ENCODE peak calls at places on chromosome 11, in seven cellular contexts. One of them, this sample, is unnamed.

GRCh38 chr11:2708151-2708581 is 8.4 kb upstream of the KCNQ1OT1 start:
- DNase-seq in neural crest cell: no peak
- DNase-seq in fibroblast of the aortic adventitia: peak
- DNase-seq in psoas muscle: peak
- DNase-seq in lower leg skin: no peak
- DNase-seq in upper lobe of right lung: no peak
- DNase-seq in MCF 10A: no peak
- DNase-seq in this sample: no peak

GRCh38 chr11:60924110-60924905 is at the start of gene TMEM132A:
- DNase-seq in psoas muscle: peak
- DNase-seq in fibroblast of the aortic adventitia: peak
- DNase-seq in MCF 10A: peak
- DNase-seq in neural crest cell: peak
- DNase-seq in upper lobe of right lung: peak
- DNase-seq in lower leg skin: peak
- DNase-seq in this sample: peak

GRCh38 chr11:45169310-45170072 is 23.1 kb downstream of the PRDM11 start:
- DNase-seq in MCF 10A: peak
- DNase-seq in neural crest cell: no peak
- DNase-seq in psoas muscle: no peak
- DNase-seq in fibroblast of the aortic adventitia: peak
- DNase-seq in lower leg skin: peak
- DNase-seq in upper lobe of right lung: no peak
- DNase-seq in this sample: no peak

GRCh38 chr11:2463766-2464277 is 19.0 kb downstream of the KCNQ1 start:
- DNase-seq in psoas muscle: no peak
- DNase-seq in lower leg skin: peak
- DNase-seq in neural crest cell: no peak
- DNase-seq in MCF 10A: no peak
- DNase-seq in upper lobe of right lung: peak
- DNase-seq in fibroblast of the aortic adventitia: no peak
- DNase-seq in this sample: peak

GRCh38 chr11:117833401-117833891 is 8.9 kb upstream of the FXYD2 start:
- DNase-seq in upper lobe of right lung: peak
- DNase-seq in fibroblast of the aortic adventitia: no peak
- DNase-seq in psoas muscle: peak
- DNase-seq in lower leg skin: peak
- DNase-seq in MCF 10A: peak
- DNase-seq in neural crest cell: no peak
- DNase-seq in this sample: peak

GRCh38 chr11:13927496-13927895 is 35.0 kb upstream of the SPON1 start:
- DNase-seq in fibroblast of the aortic adventitia: no peak
- DNase-seq in lower leg skin: no peak
- DNase-seq in MCF 10A: no peak
- DNase-seq in psoas muscle: no peak
- DNase-seq in upper lobe of right lung: no peak
- DNase-seq in neural crest cell: no peak
- DNase-seq in this sample: no peak

GRCh38 chr11:103091024-103091423 is 936 bp downstream of the DCUN1D5 start:
- DNase-seq in fibroblast of the aortic adventitia: peak
- DNase-seq in psoas muscle: no peak
- DNase-seq in upper lobe of right lung: no peak
- DNase-seq in MCF 10A: peak
- DNase-seq in lower leg skin: no peak
- DNase-seq in neural crest cell: no peak
- DNase-seq in this sample: no peak

GRCh38 chr11:79062814-79063762 is 377.7 kb downstream of the TENM4 start:
- DNase-seq in psoas muscle: no peak
- DNase-seq in upper lobe of right lung: no peak
- DNase-seq in neural crest cell: peak
- DNase-seq in lower leg skin: no peak
- DNase-seq in MCF 10A: peak
- DNase-seq in fibroblast of the aortic adventitia: peak
- DNase-seq in this sample: no peak

GRCh38 chr11:35721576-35722341 is 59.2 kb downstream of the TRIM44 start:
- DNase-seq in MCF 10A: no peak
- DNase-seq in neural crest cell: no peak
- DNase-seq in fibroblast of the aortic adventitia: no peak
- DNase-seq in upper lobe of right lung: no peak
- DNase-seq in lower leg skin: no peak
- DNase-seq in psoas muscle: no peak
- DNase-seq in this sample: no peak

GRCh38 chr11:69253028-69253427 is 40.9 kb upstream of the MYEOV start:
- DNase-seq in neural crest cell: no peak
- DNase-seq in fibroblast of the aortic adventitia: peak
- DNase-seq in lower leg skin: no peak
- DNase-seq in upper lobe of right lung: no peak
- DNase-seq in MCF 10A: peak
- DNase-seq in psoas muscle: no peak
- DNase-seq in this sample: no peak

GRCh38 chr11:105181521-105181920 is 42.0 kb upstream of the CARD18 start:
- DNase-seq in fibroblast of the aortic adventitia: peak
- DNase-seq in upper lobe of right lung: no peak
- DNase-seq in MCF 10A: peak
- DNase-seq in lower leg skin: no peak
- DNase-seq in neural crest cell: no peak
- DNase-seq in psoas muscle: no peak
- DNase-seq in this sample: no peak

GRCh38 chr11:90656171-90656570 is 433.3 kb upstream of the CHORDC1 start:
- DNase-seq in MCF 10A: no peak
- DNase-seq in upper lobe of right lung: no peak
- DNase-seq in neural crest cell: no peak
- DNase-seq in fibroblast of the aortic adventitia: no peak
- DNase-seq in psoas muscle: no peak
- DNase-seq in lower leg skin: no peak
- DNase-seq in this sample: no peak

GRCh38 chr11:121366038-121366437 is 73.5 kb downstream of the SC5D start:
- DNase-seq in neural crest cell: no peak
- DNase-seq in psoas muscle: no peak
- DNase-seq in upper lobe of right lung: no peak
- DNase-seq in MCF 10A: no peak
- DNase-seq in lower leg skin: no peak
- DNase-seq in fibroblast of the aortic adventitia: no peak
- DNase-seq in this sample: no peak

GRCh38 chr11:104343578-104343977 is 179.6 kb upstream of the PDGFD start:
- DNase-seq in lower leg skin: no peak
- DNase-seq in neural crest cell: no peak
- DNase-seq in psoas muscle: no peak
- DNase-seq in fibroblast of the aortic adventitia: no peak
- DNase-seq in MCF 10A: peak
- DNase-seq in upper lobe of right lung: no peak
- DNase-seq in this sample: no peak

GRCh38 chr11:61888043-61888442 is 3.3 kb downstream of the FADS3 start:
- DNase-seq in MCF 10A: peak
- DNase-seq in psoas muscle: peak
- DNase-seq in neural crest cell: no peak
- DNase-seq in upper lobe of right lung: peak
- DNase-seq in lower leg skin: peak
- DNase-seq in fibroblast of the aortic adventitia: peak
- DNase-seq in this sample: no peak

DNA sequence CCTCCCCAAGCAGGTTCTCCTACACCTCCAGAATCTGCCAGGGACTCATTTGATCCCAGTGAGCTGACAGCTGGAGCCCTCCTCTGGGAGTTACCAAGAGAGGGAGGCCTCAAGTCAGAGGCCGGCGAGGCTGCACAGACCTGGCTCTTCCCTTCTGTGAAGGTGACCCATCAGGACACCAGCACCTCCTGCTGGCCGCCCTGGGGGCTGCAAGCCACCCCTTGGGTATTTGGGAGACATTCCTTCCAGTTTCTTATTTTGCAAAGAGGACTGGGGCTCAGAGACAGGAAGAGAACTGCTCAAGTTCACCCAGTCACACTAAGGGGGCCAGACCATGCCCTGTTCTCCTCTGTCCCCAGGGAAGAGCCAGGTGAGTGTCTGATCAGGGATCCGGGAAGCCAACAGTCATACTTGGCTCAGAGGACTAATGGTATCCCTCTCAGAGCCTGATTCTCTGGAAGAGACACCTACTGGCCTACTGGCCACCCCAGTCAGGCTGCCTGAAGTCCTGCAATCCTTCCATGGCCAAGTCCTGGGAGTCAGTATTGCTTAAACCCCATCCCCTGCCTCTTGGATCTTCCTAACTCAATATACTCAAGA is 40.5 kb upstream of the RIC3 start:
- DNase-seq in psoas muscle: no peak
- DNase-seq in upper lobe of right lung: no peak
- DNase-seq in neural crest cell: no peak
- DNase-seq in lower leg skin: peak
- DNase-seq in fibroblast of the aortic adventitia: no peak
- DNase-seq in MCF 10A: no peak
- DNase-seq in this sample: no peak
- TF ChIP-seq CTCF in psoas muscle: no peak
- TF ChIP-seq CTCF in upper lobe of right lung: peak
- TF ChIP-seq CTCF in neural crest cell: peak
- TF ChIP-seq CTCF in lower leg skin: no peak
- TF ChIP-seq CTCF in fibroblast of the aortic adventitia: peak
- TF ChIP-seq CTCF in MCF 10A: peak
- TF ChIP-seq CTCF in this sample: no peak

GRCh38 chr11:12126352-12127019 is 16.1 kb downstream of the MICAL2 start:
- DNase-seq in fibroblast of the aortic adventitia: peak
- DNase-seq in MCF 10A: peak
- DNase-seq in upper lobe of right lung: peak
- DNase-seq in psoas muscle: no peak
- DNase-seq in lower leg skin: no peak
- DNase-seq in neural crest cell: no peak
- DNase-seq in this sample: no peak
- TF ChIP-seq CTCF in fibroblast of the aortic adventitia: no peak
- TF ChIP-seq CTCF in MCF 10A: no peak
- TF ChIP-seq CTCF in upper lobe of right lung: peak
- TF ChIP-seq CTCF in psoas muscle: no peak
- TF ChIP-seq CTCF in lower leg skin: no peak
- TF ChIP-seq CTCF in neural crest cell: no peak
- TF ChIP-seq CTCF in this sample: no peak

DNA sequence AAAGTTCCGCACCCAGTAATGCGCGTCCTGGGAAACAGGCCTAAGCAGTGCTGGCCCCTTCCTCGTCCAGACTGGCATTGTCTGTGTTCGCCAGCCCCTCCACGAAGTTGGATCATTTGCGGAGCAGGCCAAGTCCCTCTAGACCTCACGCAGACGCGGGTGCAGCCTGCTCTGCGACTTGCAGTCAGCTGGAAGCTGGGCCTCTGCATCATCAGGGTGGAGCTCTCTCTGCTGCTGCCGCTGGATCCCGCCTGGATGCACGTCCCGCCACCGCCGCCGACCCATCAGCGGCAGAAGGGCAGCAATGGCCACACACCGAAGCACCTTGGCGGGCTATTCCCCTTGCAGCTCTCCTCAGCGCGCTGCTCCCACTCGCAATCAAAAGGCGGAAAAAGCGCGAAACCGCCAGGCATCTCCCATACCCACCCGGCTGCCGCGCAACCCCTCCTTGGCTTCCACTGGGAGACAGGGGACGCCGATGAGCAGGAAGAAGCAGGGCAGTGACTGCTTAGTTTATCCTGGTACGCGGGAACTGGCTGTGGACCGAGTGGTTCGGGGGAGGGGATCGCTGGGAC is 34.1 kb upstream of the GLYATL1 start:
- DNase-seq in neural crest cell: peak
- DNase-seq in MCF 10A: peak
- DNase-seq in fibroblast of the aortic adventitia: peak
- DNase-seq in upper lobe of right lung: no peak
- DNase-seq in psoas muscle: peak
- DNase-seq in lower leg skin: no peak
- DNase-seq in this sample: peak
- TF ChIP-seq CTCF in neural crest cell: no peak
- TF ChIP-seq CTCF in MCF 10A: no peak
- TF ChIP-seq CTCF in fibroblast of the aortic adventitia: peak
- TF ChIP-seq CTCF in upper lobe of right lung: no peak
- TF ChIP-seq CTCF in psoas muscle: no peak
- TF ChIP-seq CTCF in lower leg skin: no peak
- TF ChIP-seq CTCF in this sample: no peak

DNA sequence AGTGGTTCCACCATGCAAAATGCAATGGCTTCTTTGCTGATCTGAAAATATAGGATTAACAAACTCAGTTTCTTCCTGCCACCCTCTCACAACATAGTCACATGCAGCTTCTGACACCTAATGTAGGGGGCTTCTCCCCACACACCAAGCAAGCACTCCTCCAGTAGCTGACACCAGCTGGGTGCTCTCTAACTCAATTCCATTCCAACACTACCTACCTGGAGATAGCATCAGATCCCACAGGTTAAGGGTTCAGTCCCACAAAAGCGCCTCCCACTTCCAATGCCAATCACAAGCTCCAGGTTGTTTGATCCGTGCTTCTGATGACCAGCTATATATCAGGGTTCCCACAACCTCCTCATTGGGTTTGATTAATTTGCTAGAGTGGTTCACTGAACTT is 31.8 kb upstream of the NNMT start:
- DNase-seq in MCF 10A: no peak
- DNase-seq in fibroblast of the aortic adventitia: no peak
- DNase-seq in neural crest cell: no peak
- DNase-seq in psoas muscle: no peak
- DNase-seq in upper lobe of right lung: peak
- DNase-seq in lower leg skin: peak
- DNase-seq in this sample: no peak
- TF ChIP-seq CTCF in MCF 10A: no peak
- TF ChIP-seq CTCF in fibroblast of the aortic adventitia: no peak
- TF ChIP-seq CTCF in neural crest cell: no peak
- TF ChIP-seq CTCF in psoas muscle: no peak
- TF ChIP-seq CTCF in upper lobe of right lung: no peak
- TF ChIP-seq CTCF in lower leg skin: no peak
- TF ChIP-seq CTCF in this sample: no peak

DNA sequence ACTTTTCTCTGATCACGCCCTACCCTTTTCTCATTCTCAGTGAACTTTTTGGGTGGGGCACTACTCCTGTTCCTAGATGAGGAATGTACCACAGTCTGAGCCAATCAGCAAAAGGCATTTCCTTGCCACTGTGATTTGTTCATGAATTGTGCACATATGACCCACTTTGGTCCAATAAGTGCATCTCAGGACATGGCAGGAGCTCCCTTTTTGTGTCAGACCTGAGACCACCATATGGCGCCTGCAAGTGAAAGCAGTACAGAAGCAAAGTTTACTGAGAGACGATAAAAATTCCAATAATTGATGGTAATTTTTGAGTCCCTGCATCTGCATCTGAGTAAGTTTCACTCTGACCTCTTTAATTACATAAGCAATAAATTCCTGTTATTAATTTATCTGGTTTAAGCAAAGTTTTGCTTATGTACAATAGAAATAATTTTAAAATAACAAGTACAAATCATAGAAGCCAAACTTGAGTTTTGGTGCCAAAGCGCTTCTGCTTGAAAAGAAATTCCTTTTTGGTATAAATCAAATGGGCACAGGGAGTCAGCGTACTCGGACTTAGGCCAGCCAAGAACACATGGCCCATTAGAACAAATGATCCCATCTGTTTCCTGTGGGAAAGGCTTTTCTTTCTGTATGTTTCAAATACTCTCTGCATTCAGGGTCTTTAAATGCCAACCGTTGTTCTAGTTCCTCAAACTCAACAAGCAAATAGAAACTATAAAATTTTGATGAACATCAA is 740.1 kb upstream of the API5 start:
- DNase-seq in lower leg skin: no peak
- DNase-seq in fibroblast of the aortic adventitia: no peak
- DNase-seq in psoas muscle: no peak
- DNase-seq in neural crest cell: no peak
- DNase-seq in upper lobe of right lung: no peak
- DNase-seq in MCF 10A: no peak
- DNase-seq in this sample: no peak
- TF ChIP-seq CTCF in lower leg skin: no peak
- TF ChIP-seq CTCF in fibroblast of the aortic adventitia: no peak
- TF ChIP-seq CTCF in psoas muscle: no peak
- TF ChIP-seq CTCF in neural crest cell: no peak
- TF ChIP-seq CTCF in upper lobe of right lung: no peak
- TF ChIP-seq CTCF in MCF 10A: no peak
- TF ChIP-seq CTCF in this sample: no peak

This sample was measured in mesothelial cell of epicardium.